ENCODE peak calls at places on chromosomes 4 and X, in five cellular contexts. B is spleen, L is A549, E is GM23248, C is neural progenitor cell. D is an unnamed sample. For H3K4me1, the result is how much of the 10 kb centered on the place peaks cover.

GRCh38 chr4:143711543-143712159 is 11.2 kb upstream of the FREM3 start:
- DNase-seq in C (peak), L (no peak), B (no peak), E (no peak), D (no peak)

GRCh38 chr4:17812125-17812524 is 1.3 kb downstream of the NCAPG start:
- DNase-seq in C (no peak), E (no peak), L (no peak), B (no peak), D (no peak)

GRCh38 chr4:98027827-98028226 is 115.4 kb downstream of the STPG2 start:
- DNase-seq in L (peak), C (peak), E (peak), B (no peak), D (peak)

GRCh38 chr4:189613202-189613601 is 327.5 kb upstream of the FRG1 start:
- DNase-seq in L (no peak), C (no peak), B (no peak), E (no peak), D (peak)

GRCh38 chr4:8820178-8821102 is 51.2 kb downstream of the HMX1 start:
- DNase-seq in C (peak), E (no peak), L (no peak), B (peak), D (no peak)

GRCh38 chrX:34365482-34365881 is 233.4 kb upstream of the FAM47A start:
- DNase-seq in L (peak), E (peak), B (no peak), C (peak), D (no peak)

GRCh38 chrX:68511255-68511654 is 12.4 kb downstream of the YIPF6 start:
- DNase-seq in B (no peak), E (peak), L (peak), C (peak), D (peak)

GRCh38 chr4:117664706-117665444 is 369.4 kb upstream of the NDST3 start:
- DNase-seq in B (no peak), E (no peak), C (no peak), L (no peak), D (no peak)

GRCh38 chr4:159012381-159012780 is 90.5 kb upstream of the RAPGEF2 start:
- DNase-seq in E (peak), C (no peak), B (no peak), L (peak), D (peak)

GRCh38 chrX:22758807-22759481 is 240.8 kb upstream of the DDX53 start:
- DNase-seq in B (no peak), C (no peak), L (no peak), E (no peak), D (no peak)

GRCh38 chrX:42098897-42099296 is 175.5 kb upstream of the CASK start:
- DNase-seq in B (no peak), L (no peak), E (no peak), C (no peak), D (no peak)

GRCh38 chr4:173835863-173836262 is 305.8 kb upstream of the HAND2 start:
- DNase-seq in C (peak), E (peak), L (no peak), B (no peak), D (no peak)

GRCh38 chrX:21883258-21883657 is 27.5 kb downstream of the YY2 start:
- DNase-seq in B (no peak), E (no peak), L (peak), C (no peak), D (no peak)

GRCh38 chr4:102263024-102263787 is 82.1 kb downstream of the SLC39A8 start:
- DNase-seq in C (peak), L (peak), B (no peak), E (peak), D (peak)

GRCh38 chrX:120251471-120252011 is 929 bp downstream of the ZBTB33 start:
- DNase-seq in E (peak), L (peak), C (peak), B (peak), D (no peak)

GRCh38 chr4:80307774-80308465 is 27.6 kb upstream of the CFAP299 start:
- DNase-seq in E (peak), B (no peak), C (peak), L (no peak), D (peak)

GRCh38 chr4:8846046-8846720 is 25.5 kb downstream of the HMX1 start:
- DNase-seq in E (no peak), C (no peak), B (peak), L (no peak), D (no peak)

GRCh38 chr4:181475781-181476180 is 767.4 kb upstream of the TENM3 start:
- DNase-seq in C (peak), E (no peak), B (no peak), L (no peak), D (no peak)

GRCh38 chr4:31959972-31960371 is 1239.8 kb downstream of the PCDH7 start:
- DNase-seq in C (no peak), B (no peak), E (no peak), L (no peak), D (no peak)

GRCh38 chr4:177964693-177965168 is 522.5 kb upstream of the AGA start:
- DNase-seq in L (peak), B (no peak), E (no peak), C (no peak), D (peak)

GRCh38 chr4:112318239-112319142 is 21.3 kb downstream of the ALPK1 start:
- DNase-seq in L (no peak), B (no peak), C (no peak), E (no peak), D (no peak)

GRCh38 chrX:40175416-40176255 is 77.9 kb upstream of the BCOR start:
- DNase-seq in L (peak), B (peak), C (peak), E (peak), D (no peak)

GRCh38 chr4:102869569-102870227 is 906 bp downstream of the CISD2 start:
- DNase-seq in E (no peak), C (no peak), L (no peak), B (no peak), D (peak)

GRCh38 chr4:2172161-2172560 is 69.8 kb downstream of the HAUS3 start:
- DNase-seq in E (no peak), L (no peak), C (no peak), B (no peak), D (no peak)
- H3K4me1 ChIP-seq in E (under half), L (under half), C (under half), B (under half), D (under half)

GRCh38 chr4:48047421-48047844 is 30.9 kb downstream of the NIPAL1 start:
- DNase-seq in B (no peak), E (no peak), L (no peak), C (no peak), D (no peak)

GRCh38 chr4:48044298-48044697 is 27.7 kb downstream of the NIPAL1 start:
- DNase-seq in L (no peak), E (no peak), B (no peak), C (no peak), D (no peak)

GRCh38 chr4:48047896-48048295 is 31.3 kb downstream of the NIPAL1 start:
- DNase-seq in L (no peak), C (no peak), B (no peak), E (no peak), D (no peak)

GRCh38 chr4:48043504-48043903 is 26.9 kb downstream of the NIPAL1 start:
- DNase-seq in B (no peak), L (no peak), E (no peak), C (no peak), D (no peak)

DNA sequence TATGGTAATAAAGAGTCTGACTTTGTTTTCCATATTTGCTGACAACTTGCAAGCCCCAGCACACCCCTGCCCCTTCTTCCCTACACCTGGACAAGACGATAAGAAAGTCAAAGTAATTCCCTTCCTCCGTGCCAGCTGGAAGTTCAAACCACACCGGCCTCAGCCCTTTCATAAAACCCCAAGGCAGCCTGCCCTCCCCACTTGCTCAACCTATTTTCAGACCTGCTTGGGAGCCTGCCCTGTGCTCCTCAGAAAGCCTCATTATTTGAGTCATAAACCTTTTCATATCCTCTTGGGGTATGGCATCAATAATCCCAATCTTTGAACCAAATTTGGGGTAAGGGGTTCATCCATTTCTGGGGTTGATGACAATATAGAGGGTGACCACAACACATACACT is 29.5 kb downstream of the NIPAL1 start:
- DNase-seq in E (no peak), B (no peak), C (no peak), L (no peak), D (no peak)
- H3K4me1 ChIP-seq in E (under half), B (under half), C (under half), L (under half), D (under half)

GRCh38 chr4:26860157-26860921 is at the start of gene STIM2:
- DNase-seq in E (peak), C (peak), L (peak), B (peak), D (peak)
- H3K4me1 ChIP-seq in E (under half), C (half or more), L (under half), B (under half), D (under half)

GRCh38 chr4:172153694-172154093 is 340.5 kb downstream of the GALNTL6 start:
- DNase-seq in L (no peak), B (no peak), E (no peak), C (peak), D (no peak)
- H3K4me1 ChIP-seq in L (under half), B (under half), E (under half), C (under half), D (under half)

DNA sequence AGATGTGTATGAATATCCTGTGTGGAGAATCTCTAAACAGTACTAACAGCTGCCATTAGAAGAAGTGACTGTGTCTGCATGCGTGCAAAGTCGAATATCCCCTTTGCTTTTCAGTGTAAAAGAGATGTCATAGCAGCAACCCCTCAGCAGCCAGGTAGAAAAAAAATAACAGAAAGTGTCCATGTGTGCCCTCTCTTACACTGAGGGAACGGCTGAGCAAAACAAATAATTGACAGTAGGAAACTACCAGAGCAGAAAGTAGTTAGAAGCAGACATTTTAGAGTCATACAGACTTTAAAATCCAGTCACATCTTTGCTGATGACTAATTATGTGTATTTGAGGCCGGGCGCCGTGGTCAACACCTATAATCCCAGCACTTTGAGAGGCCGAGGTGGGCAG is 370.8 kb downstream of the GPM6A start:
- DNase-seq in L (no peak), B (no peak), C (no peak), E (no peak), D (no peak)
- H3K4me1 ChIP-seq in L (under half), B (under half), C (under half), E (under half), D (under half)